ENCODE peak calls at places on chromosomes 3 and 15, in five cellular contexts. C is NCI-H1092 treated with DMSO at 0.1 percent for 48 hours; T is stimulated activated CD8-positive, alpha-beta memory T cell treated with anti-CD3 and anti-CD28 coated beads, Interleukin-15, amount 100 ng/mL, for 4 hours; P is activated T-cell treated with anti-CD3 and anti-CD28 coated beads for 1 hour; W is right cardiac atrium. A is an unnamed sample.

GRCh38 chr3:32105291-32106131 is 909 bp upstream of the GPD1L start:
- DNase-seq in W (no peak), P (no peak), T (no peak), C (no peak), A (no peak)

GRCh38 chr15:41965441-41966413 is 6.6 kb downstream of the EHD4 start:
- DNase-seq in C (no peak), T (no peak), W (peak), P (no peak), A (peak)

GRCh38 chr15:67083135-67083766 is 17.8 kb downstream of the SMAD3 start:
- DNase-seq in W (no peak), T (no peak), P (no peak), C (no peak), A (no peak)

GRCh38 chr3:8506611-8507061 is 5.0 kb downstream of the LMCD1 start:
- DNase-seq in C (no peak), P (no peak), T (no peak), W (no peak), A (no peak)

GRCh38 chr3:183265713-183266417 is 12.8 kb downstream of the B3GNT5 start:
- DNase-seq in P (no peak), T (peak), W (no peak), C (no peak), A (no peak)

GRCh38 chr3:49238274-49239127 is 38.5 kb downstream of the C3orf62 start:
- DNase-seq in P (no peak), C (no peak), T (no peak), W (no peak), A (no peak)

GRCh38 chr3:160278210-160278609 is 53.0 kb downstream of the C3orf80 start:
- DNase-seq in T (no peak), W (no peak), P (no peak), C (no peak), A (no peak)

GRCh38 chr3:159128628-159129027 is 326.8 kb downstream of the MFSD1 start:
- DNase-seq in T (no peak), P (no peak), C (no peak), W (no peak), A (no peak)

GRCh38 chr3:60417590-60417989 is 833.7 kb downstream of the FHIT start:
- DNase-seq in W (no peak), T (no peak), C (no peak), P (no peak), A (no peak)

GRCh38 chr3:11522398-11522715 is 121.4 kb downstream of the VGLL4 start:
- DNase-seq in P (no peak), C (no peak), W (no peak), T (no peak), A (no peak)

GRCh38 chr3:46565607-46566039 is 479 bp downstream of the LRRC2 start:
- DNase-seq in T (no peak), P (no peak), C (no peak), W (peak), A (no peak)

GRCh38 chr3:195809796-195810454 is 1.8 kb downstream of the MUC4 start:
- DNase-seq in T (no peak), P (no peak), C (no peak), W (no peak), A (no peak)

GRCh38 chr3:142276780-142277179 is 51.4 kb upstream of the GK5 start:
- DNase-seq in W (no peak), C (no peak), P (no peak), T (no peak), A (no peak)

GRCh38 chr3:179194931-179195330 is 46.8 kb downstream of the PIK3CA start:
- DNase-seq in T (no peak), W (no peak), C (no peak), P (no peak), A (no peak)

GRCh38 chr3:132210476-132211346 is 106.5 kb upstream of the ACP3 start:
- DNase-seq in P (no peak), C (peak), T (no peak), W (no peak), A (peak)

GRCh38 chr15:67820147-67820991 is 4.9 kb upstream of the SKOR1 start:
- DNase-seq in T (no peak), C (no peak), W (peak), P (no peak), A (no peak)

GRCh38 chr3:129911261-129911861 is 17.9 kb upstream of the TMCC1 start:
- DNase-seq in T (no peak), P (no peak), W (no peak), C (no peak), A (no peak)

GRCh38 chr3:70890085-70890484 is 577.6 kb upstream of the MDFIC2 start:
- DNase-seq in C (no peak), P (no peak), W (no peak), T (no peak), A (no peak)

GRCh38 chr15:30962079-30962478 is 29.3 kb downstream of the MTMR10 start:
- DNase-seq in T (no peak), C (no peak), P (no peak), W (no peak), A (no peak)

GRCh38 chr3:10757821-10758130 is 58.3 kb upstream of the SLC6A11 start:
- DNase-seq in C (no peak), T (no peak), P (no peak), W (no peak), A (no peak)

GRCh38 chr3:106629215-106629832 is 747.9 kb upstream of the CCDC54 start:
- DNase-seq in W (no peak), C (no peak), P (no peak), T (no peak), A (no peak)

GRCh38 chr3:194176274-194176991 is 40.5 kb downstream of the HES1 start:
- DNase-seq in W (no peak), P (no peak), T (no peak), C (peak), A (peak)

GRCh38 chr3:150081084-150081483 is 110.4 kb upstream of the PFN2 start:
- DNase-seq in C (no peak), P (no peak), W (no peak), T (no peak), A (no peak)